ENCODE peak calls at places on chromosomes 7 and 10, in four cellular contexts. Y is activated T-helper 1 cell treated with Interleukin-2 at 50 U/mL for 16 hours, J is cardiac septum, Z is NCI-H1694. S is an unnamed sample.

GRCh38 chr7:30548762-30549344 is 44.2 kb upstream of the GGCT start:
- DNase-seq in Y (no peak), J (no peak), Z (peak; percentile 67), S (peak; percentile 78)

GRCh38 chr7:107692501-107692900 is 31.9 kb downstream of the SLC26A4 start:
- DNase-seq in Y (no peak), J (no peak), Z (no peak), S (no peak)

GRCh38 chr10:7436490-7437100 is 25.8 kb upstream of the SFMBT2 start:
- DNase-seq in Y (no peak), J (no peak), Z (no peak), S (no peak)

GRCh38 chr10:24432478-24433416 is 223.8 kb downstream of the KIAA1217 start:
- DNase-seq in Y (no peak), J (no peak), Z (no peak), S (no peak)

GRCh38 chr7:132526111-132526741 is 50.0 kb downstream of the PLXNA4 start:
- DNase-seq in Y (no peak), J (no peak), Z (no peak), S (no peak)

GRCh38 chr7:159139639-159140038 is 5.0 kb downstream of the VIPR2 start:
- DNase-seq in Y (no peak), J (no peak), Z (no peak), S (no peak)

GRCh38 chr7:45347804-45348203 is 190.2 kb downstream of the RAMP3 start:
- DNase-seq in Y (no peak), J (no peak), Z (no peak), S (no peak)

GRCh38 chr7:111858331-111858730 is 296.0 kb upstream of the IMMP2L start:
- DNase-seq in Y (no peak), J (no peak), Z (no peak), S (no peak)

GRCh38 chr10:50604823-50605222 is 18.9 kb downstream of the SGMS1 start:
- DNase-seq in Y (no peak), J (no peak), Z (no peak), S (no peak)

GRCh38 chr7:66013938-66014337 is 31.9 kb upstream of the GUSB start:
- DNase-seq in Y (no peak), J (no peak), Z (no peak), S (no peak)